ENCODE peak calls at places on chromosomes 13 and 19, in six cellular contexts. One of them, this sample, is unnamed.

GRCh38 chr13:33261426-33262068 is 24.0 kb downstream of the STARD13 start:
- DNase-seq in left ventricle myocardium inferior: no peak
- DNase-seq in psoas muscle: no peak
- DNase-seq in cardiac fibroblast: no peak
- DNase-seq in GM12865: no peak
- DNase-seq in brain microvascular endothelial cell: no peak
- DNase-seq in this sample: no peak

GRCh38 chr19:36604656-36605100 is 435 bp upstream of the ZNF382 start:
- DNase-seq in left ventricle myocardium inferior: peak; percentile 74
- DNase-seq in psoas muscle: peak; percentile 68
- DNase-seq in cardiac fibroblast: peak; percentile 47
- DNase-seq in GM12865: peak; percentile 77
- DNase-seq in brain microvascular endothelial cell: peak; percentile 54
- DNase-seq in this sample: peak; percentile 74

GRCh38 chr19:40274585-40275544 is 10.3 kb downstream of the AKT2 start:
- DNase-seq in left ventricle myocardium inferior: no peak
- DNase-seq in psoas muscle: no peak
- DNase-seq in cardiac fibroblast: no peak
- DNase-seq in GM12865: peak; percentile 47
- DNase-seq in brain microvascular endothelial cell: no peak
- DNase-seq in this sample: peak; percentile 67

GRCh38 chr13:27510082-27510481 is 59.7 kb upstream of the MTIF3 start:
- DNase-seq in left ventricle myocardium inferior: no peak
- DNase-seq in psoas muscle: no peak
- DNase-seq in cardiac fibroblast: no peak
- DNase-seq in GM12865: no peak
- DNase-seq in brain microvascular endothelial cell: no peak
- DNase-seq in this sample: no peak

GRCh38 chr13:112073245-112074138 is 6.5 kb downstream of the SOX1 start:
- DNase-seq in left ventricle myocardium inferior: no peak
- DNase-seq in psoas muscle: no peak
- DNase-seq in cardiac fibroblast: no peak
- DNase-seq in GM12865: no peak
- DNase-seq in brain microvascular endothelial cell: no peak
- DNase-seq in this sample: no peak

GRCh38 chr19:48962029-48962848 is 2.9 kb upstream of the FTL start:
- DNase-seq in left ventricle myocardium inferior: peak; percentile 54
- DNase-seq in psoas muscle: peak; percentile 52
- DNase-seq in cardiac fibroblast: peak; percentile 56
- DNase-seq in GM12865: peak; percentile 90
- DNase-seq in brain microvascular endothelial cell: no peak
- DNase-seq in this sample: no peak

GRCh38 chr13:79658333-79658975 is 177.5 kb downstream of the NDFIP2 start:
- DNase-seq in left ventricle myocardium inferior: no peak
- DNase-seq in psoas muscle: no peak
- DNase-seq in cardiac fibroblast: no peak
- DNase-seq in GM12865: no peak
- DNase-seq in brain microvascular endothelial cell: no peak
- DNase-seq in this sample: no peak

GRCh38 chr19:50928841-50929240 is 17.6 kb upstream of the KLK4 start:
- DNase-seq in left ventricle myocardium inferior: no peak
- DNase-seq in psoas muscle: no peak
- DNase-seq in cardiac fibroblast: no peak
- DNase-seq in GM12865: peak; percentile 21
- DNase-seq in brain microvascular endothelial cell: no peak
- DNase-seq in this sample: peak; percentile 14

GRCh38 chr13:31943591-31943990 is 88.0 kb upstream of the FRY start:
- DNase-seq in left ventricle myocardium inferior: no peak
- DNase-seq in psoas muscle: no peak
- DNase-seq in cardiac fibroblast: no peak
- DNase-seq in GM12865: no peak
- DNase-seq in brain microvascular endothelial cell: no peak
- DNase-seq in this sample: no peak

GRCh38 chr19:2902590-2903218 is 2.0 kb downstream of the ZNF57 start:
- DNase-seq in left ventricle myocardium inferior: no peak
- DNase-seq in psoas muscle: no peak
- DNase-seq in cardiac fibroblast: no peak
- DNase-seq in GM12865: no peak
- DNase-seq in brain microvascular endothelial cell: no peak
- DNase-seq in this sample: no peak

GRCh38 chr19:53103903-53104203 is 631 bp upstream of the ZNF160 start:
- DNase-seq in left ventricle myocardium inferior: no peak
- DNase-seq in psoas muscle: no peak
- DNase-seq in cardiac fibroblast: no peak
- DNase-seq in GM12865: no peak
- DNase-seq in brain microvascular endothelial cell: no peak
- DNase-seq in this sample: no peak

GRCh38 chr13:56755181-56755580 is 385.5 kb upstream of the PRR20A start:
- DNase-seq in left ventricle myocardium inferior: no peak
- DNase-seq in psoas muscle: no peak
- DNase-seq in cardiac fibroblast: no peak
- DNase-seq in GM12865: no peak
- DNase-seq in brain microvascular endothelial cell: no peak
- DNase-seq in this sample: no peak

GRCh38 chr13:75871059-75871458 is 234.9 kb downstream of the LMO7 start:
- DNase-seq in left ventricle myocardium inferior: no peak
- DNase-seq in psoas muscle: no peak
- DNase-seq in cardiac fibroblast: no peak
- DNase-seq in GM12865: no peak
- DNase-seq in brain microvascular endothelial cell: no peak
- DNase-seq in this sample: no peak

GRCh38 chr13:75170321-75170720 is 311.6 kb downstream of the TBC1D4 start:
- DNase-seq in left ventricle myocardium inferior: no peak
- DNase-seq in psoas muscle: no peak
- DNase-seq in cardiac fibroblast: no peak
- DNase-seq in GM12865: no peak
- DNase-seq in brain microvascular endothelial cell: no peak
- DNase-seq in this sample: no peak

GRCh38 chr13:47934371-47934770 is 66.7 kb downstream of the SUCLA2 start:
- DNase-seq in left ventricle myocardium inferior: no peak
- DNase-seq in psoas muscle: no peak
- DNase-seq in cardiac fibroblast: no peak
- DNase-seq in GM12865: no peak
- DNase-seq in brain microvascular endothelial cell: no peak
- DNase-seq in this sample: no peak

GRCh38 chr13:78168981-78169380 is 250.3 kb upstream of the EDNRB start:
- DNase-seq in left ventricle myocardium inferior: no peak
- DNase-seq in psoas muscle: no peak
- DNase-seq in cardiac fibroblast: no peak
- DNase-seq in GM12865: no peak
- DNase-seq in brain microvascular endothelial cell: no peak
- DNase-seq in this sample: no peak

GRCh38 chr13:54599413-54599812 is 1570.8 kb downstream of the OLFM4 start:
- DNase-seq in left ventricle myocardium inferior: no peak
- DNase-seq in psoas muscle: no peak
- DNase-seq in cardiac fibroblast: no peak
- DNase-seq in GM12865: no peak
- DNase-seq in brain microvascular endothelial cell: no peak
- DNase-seq in this sample: no peak

GRCh38 chr19:31126236-31126635 is 223.0 kb downstream of the TSHZ3 start:
- DNase-seq in left ventricle myocardium inferior: no peak
- DNase-seq in psoas muscle: no peak
- DNase-seq in cardiac fibroblast: no peak
- DNase-seq in GM12865: no peak
- DNase-seq in brain microvascular endothelial cell: no peak
- DNase-seq in this sample: no peak

GRCh38 chr19:6516659-6517291 is 14.1 kb upstream of the TNFSF9 start:
- DNase-seq in left ventricle myocardium inferior: peak; percentile 89
- DNase-seq in psoas muscle: peak; percentile 93
- DNase-seq in cardiac fibroblast: peak; percentile 84
- DNase-seq in GM12865: peak; percentile 95
- DNase-seq in brain microvascular endothelial cell: peak; percentile 64
- DNase-seq in this sample: peak; percentile 73

GRCh38 chr19:14383898-14384669 is 2.8 kb downstream of the ADGRE5 start:
- DNase-seq in left ventricle myocardium inferior: no peak
- DNase-seq in psoas muscle: no peak
- DNase-seq in cardiac fibroblast: peak; percentile 61
- DNase-seq in GM12865: peak; percentile 90
- DNase-seq in brain microvascular endothelial cell: peak; percentile 38
- DNase-seq in this sample: no peak

GRCh38 chr19:1266116-1266817 is 2.9 kb upstream of the CIRBP start:
- DNase-seq in left ventricle myocardium inferior: peak; percentile 90
- DNase-seq in psoas muscle: peak; percentile 91
- DNase-seq in cardiac fibroblast: peak; percentile 92
- DNase-seq in GM12865: peak; percentile 93
- DNase-seq in brain microvascular endothelial cell: peak; percentile 66
- DNase-seq in this sample: no peak

GRCh38 chr19:4878491-4878968 is 11.1 kb upstream of the PLIN3 start:
- DNase-seq in left ventricle myocardium inferior: peak; percentile 44
- DNase-seq in psoas muscle: peak; percentile 75
- DNase-seq in cardiac fibroblast: no peak
- DNase-seq in GM12865: no peak
- DNase-seq in brain microvascular endothelial cell: no peak
- DNase-seq in this sample: peak; percentile 86

GRCh38 chr19:49447485-49448431 is 3.9 kb downstream of the PIH1D1 start:
- DNase-seq in left ventricle myocardium inferior: peak; percentile 45
- DNase-seq in psoas muscle: peak; percentile 60
- DNase-seq in cardiac fibroblast: no peak
- DNase-seq in GM12865: peak; percentile 57
- DNase-seq in brain microvascular endothelial cell: no peak
- DNase-seq in this sample: peak; percentile 44

GRCh38 chr19:55216461-55217198 is 7.3 kb upstream of the PTPRH start:
- DNase-seq in left ventricle myocardium inferior: peak; percentile 81
- DNase-seq in psoas muscle: peak; percentile 79
- DNase-seq in cardiac fibroblast: peak; percentile 100
- DNase-seq in GM12865: peak; percentile 39
- DNase-seq in brain microvascular endothelial cell: peak; percentile 99
- DNase-seq in this sample: peak; percentile 86

GRCh38 chr13:102347490-102347889 is 54.4 kb downstream of the FGF14 start:
- DNase-seq in left ventricle myocardium inferior: no peak
- DNase-seq in psoas muscle: no peak
- DNase-seq in cardiac fibroblast: no peak
- DNase-seq in GM12865: no peak
- DNase-seq in brain microvascular endothelial cell: no peak
- DNase-seq in this sample: no peak

GRCh38 chr13:31172535-31172934 is 10.8 kb upstream of the HSPH1 start:
- DNase-seq in left ventricle myocardium inferior: no peak
- DNase-seq in psoas muscle: no peak
- DNase-seq in cardiac fibroblast: peak; percentile 95
- DNase-seq in GM12865: no peak
- DNase-seq in brain microvascular endothelial cell: peak; percentile 77
- DNase-seq in this sample: no peak

GRCh38 chr19:22426901-22427300 is 4.8 kb upstream of the ZNF98 start:
- DNase-seq in left ventricle myocardium inferior: no peak
- DNase-seq in psoas muscle: no peak
- DNase-seq in cardiac fibroblast: no peak
- DNase-seq in GM12865: no peak
- DNase-seq in brain microvascular endothelial cell: no peak
- DNase-seq in this sample: no peak

GRCh38 chr19:22421797-22422196 is 349 bp downstream of the ZNF98 start:
- DNase-seq in left ventricle myocardium inferior: no peak
- DNase-seq in psoas muscle: no peak
- DNase-seq in cardiac fibroblast: no peak
- DNase-seq in GM12865: no peak
- DNase-seq in brain microvascular endothelial cell: no peak
- DNase-seq in this sample: no peak

GRCh38 chr19:22427587-22428298 is 5.6 kb upstream of the ZNF98 start:
- DNase-seq in left ventricle myocardium inferior: no peak
- DNase-seq in psoas muscle: no peak
- DNase-seq in cardiac fibroblast: no peak
- DNase-seq in GM12865: no peak
- DNase-seq in brain microvascular endothelial cell: no peak
- DNase-seq in this sample: no peak

GRCh38 chr19:22422220-22422619 is at the start of gene ZNF98:
- DNase-seq in left ventricle myocardium inferior: peak; percentile 38
- DNase-seq in psoas muscle: peak; percentile 57
- DNase-seq in cardiac fibroblast: no peak
- DNase-seq in GM12865: no peak
- DNase-seq in brain microvascular endothelial cell: no peak
- DNase-seq in this sample: no peak
- H3K4me3 ChIP-seq in left ventricle myocardium inferior: peak within 1 kb of the TSS; percentile 49
- H3K4me3 ChIP-seq in psoas muscle: no peak within 1 kb of the TSS
- H3K4me3 ChIP-seq in cardiac fibroblast: no peak within 1 kb of the TSS
- H3K4me3 ChIP-seq in GM12865: no peak within 1 kb of the TSS
- H3K4me3 ChIP-seq in brain microvascular endothelial cell: no peak within 1 kb of the TSS
- H3K4me3 ChIP-seq in this sample: no peak within 1 kb of the TSS

GRCh38 chr19:41323023-41323422 is 13.1 kb downstream of the CCDC97 start:
- DNase-seq in left ventricle myocardium inferior: peak; percentile 45
- DNase-seq in psoas muscle: peak; percentile 58
- DNase-seq in cardiac fibroblast: peak; percentile 75
- DNase-seq in GM12865: no peak
- DNase-seq in brain microvascular endothelial cell: peak; percentile 72
- DNase-seq in this sample: no peak
- H3K4me3 ChIP-seq in left ventricle myocardium inferior: no peak overlapping the region
- H3K4me3 ChIP-seq in psoas muscle: no peak overlapping the region
- H3K4me3 ChIP-seq in cardiac fibroblast: no peak overlapping the region
- H3K4me3 ChIP-seq in GM12865: no peak overlapping the region
- H3K4me3 ChIP-seq in brain microvascular endothelial cell: peak overlapping the region; percentile 24
- H3K4me3 ChIP-seq in this sample: no peak overlapping the region

DNA sequence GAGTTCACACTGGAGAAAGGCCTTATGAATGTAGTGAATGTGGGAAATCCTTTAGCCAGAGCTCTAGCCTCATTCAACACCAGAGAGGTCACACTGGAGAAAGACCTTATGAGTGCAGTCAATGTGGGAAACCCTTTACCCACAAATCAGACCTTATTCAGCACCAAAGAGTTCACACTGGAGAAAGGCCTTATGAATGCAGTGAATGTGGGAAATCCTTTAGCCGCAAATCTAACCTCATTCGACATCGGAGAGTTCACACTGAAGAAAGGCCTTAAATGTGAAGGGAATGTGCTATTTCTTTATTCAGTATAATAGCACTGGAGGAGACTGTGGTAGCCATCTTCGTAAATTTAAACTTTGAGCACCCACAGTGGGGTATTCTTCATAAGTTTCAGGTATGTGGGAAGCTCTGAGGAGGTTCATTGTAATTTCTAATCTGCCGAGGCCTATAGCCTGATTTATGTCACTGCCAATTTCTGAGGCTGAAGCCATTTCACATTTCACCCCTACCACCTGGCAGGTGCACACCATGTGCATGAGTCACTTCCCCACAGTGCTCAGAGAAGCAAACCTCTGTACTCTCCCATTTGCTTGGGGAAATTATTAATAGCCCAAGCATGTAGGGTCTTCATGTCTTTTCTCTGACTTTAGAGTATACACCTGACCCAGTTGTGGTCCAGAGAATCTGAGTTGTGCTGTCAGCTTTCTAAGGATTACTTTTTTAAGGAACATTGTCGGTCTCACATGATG is 6.4 kb downstream of the ZNF551 start:
- DNase-seq in left ventricle myocardium inferior: no peak
- DNase-seq in psoas muscle: no peak
- DNase-seq in cardiac fibroblast: no peak
- DNase-seq in GM12865: no peak
- DNase-seq in brain microvascular endothelial cell: no peak
- DNase-seq in this sample: no peak
- H3K4me3 ChIP-seq in left ventricle myocardium inferior: no peak overlapping the region
- H3K4me3 ChIP-seq in psoas muscle: no peak overlapping the region
- H3K4me3 ChIP-seq in cardiac fibroblast: no peak overlapping the region
- H3K4me3 ChIP-seq in GM12865: no peak overlapping the region
- H3K4me3 ChIP-seq in brain microvascular endothelial cell: no peak overlapping the region
- H3K4me3 ChIP-seq in this sample: no peak overlapping the region

DNA sequence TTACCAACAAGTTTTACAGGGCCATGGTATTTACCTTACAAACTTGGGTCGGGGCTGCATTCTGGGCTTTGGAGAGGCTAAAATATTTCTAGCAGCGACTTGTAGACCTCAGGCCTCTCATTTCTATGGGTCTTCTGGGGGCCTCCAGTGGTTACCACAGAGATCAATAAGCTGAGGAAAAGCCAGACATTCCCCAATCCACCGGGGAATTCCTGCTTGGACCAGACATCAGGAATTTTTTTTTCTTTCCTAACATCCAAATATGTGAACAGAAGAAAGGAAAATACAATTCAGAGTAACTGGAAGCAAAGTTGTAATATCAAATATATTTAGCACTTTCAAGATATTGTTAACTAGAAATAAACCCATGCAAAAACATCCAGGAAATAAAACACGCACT is 1.5 kb downstream of the DZIP1 start:
- DNase-seq in left ventricle myocardium inferior: no peak
- DNase-seq in psoas muscle: no peak
- DNase-seq in cardiac fibroblast: no peak
- DNase-seq in GM12865: no peak
- DNase-seq in brain microvascular endothelial cell: no peak
- DNase-seq in this sample: no peak
- H3K4me3 ChIP-seq in left ventricle myocardium inferior: peak overlapping the region; percentile 78
- H3K4me3 ChIP-seq in psoas muscle: peak overlapping the region; percentile 77
- H3K4me3 ChIP-seq in cardiac fibroblast: peak overlapping the region; percentile 73
- H3K4me3 ChIP-seq in GM12865: no peak overlapping the region
- H3K4me3 ChIP-seq in brain microvascular endothelial cell: peak overlapping the region; percentile 76
- H3K4me3 ChIP-seq in this sample: no peak overlapping the region